ENCODE peak calls at places on chromosomes 4 and X, in nine cellular contexts. S is GM23338, J is HCT116, X is SK-N-SH, W is sigmoid colon, A is K562, G is upper lobe of left lung, O is prostate gland, P is breast epithelium. D is an unnamed sample.
A peak's percentile ranks its signal among the peaks of the same experiment; 100 is the strongest.

GRCh38 chr4:15231265-15232091 is 196.4 kb upstream of the C1QTNF7 start:
- DNase-seq in S (peak; percentile 92), J (peak; percentile 64), X (peak; percentile 77), W (peak; percentile 91), A (peak; percentile 53), G (peak; percentile 74), O (peak; percentile 77), P (peak; percentile 60), D (peak; percentile 80)

GRCh38 chrX:68832516-68833447 is 4.0 kb downstream of the EFNB1 start:
- DNase-seq in S (peak; percentile 25), J (no peak), X (no peak), W (peak; percentile 58), A (no peak), G (peak; percentile 15), O (no peak), P (no peak), D (no peak)

GRCh38 chr4:44558206-44558605 is 93.2 kb downstream of the YIPF7 start:
- DNase-seq in S (no peak), J (no peak), X (no peak), W (no peak), A (no peak), G (no peak), O (no peak), P (no peak), D (no peak)

GRCh38 chr4:26061248-26061986 is 147.4 kb downstream of the SMIM20 start:
- DNase-seq in S (peak; percentile 85), J (peak; percentile 63), X (peak; percentile 55), W (no peak), A (peak; percentile 52), G (peak; percentile 56), O (no peak), P (no peak), D (no peak)

GRCh38 chrX:103393487-103393886 is 17.1 kb downstream of the BEX3 start:
- DNase-seq in S (no peak), J (no peak), X (no peak), W (no peak), A (no peak), G (no peak), O (no peak), P (no peak), D (no peak)

GRCh38 chr4:26034849-26035248 is 120.8 kb downstream of the SMIM20 start:
- DNase-seq in S (no peak), J (no peak), X (no peak), W (no peak), A (no peak), G (no peak), O (no peak), P (no peak), D (no peak)

GRCh38 chrX:153642655-153643430 is 4.2 kb upstream of the DUSP9 start:
- DNase-seq in S (peak; percentile 18), J (no peak), X (peak; percentile 32), W (no peak), A (peak; percentile 5), G (no peak), O (no peak), P (no peak), D (no peak)

GRCh38 chr4:113474017-113474416 is 287.5 kb downstream of the CAMK2D start:
- DNase-seq in S (no peak), J (peak; percentile 72), X (no peak), W (no peak), A (no peak), G (no peak), O (no peak), P (no peak), D (no peak)

GRCh38 chr4:38237139-38237538 is 276.9 kb downstream of the PTTG2 start:
- DNase-seq in S (peak; percentile 3), J (no peak), X (no peak), W (no peak), A (no peak), G (no peak), O (no peak), P (no peak), D (no peak)

GRCh38 chrX:79138658-79139241 is 5.7 kb upstream of the GPR174 start:
- DNase-seq in S (no peak), J (no peak), X (no peak), W (no peak), A (no peak), G (no peak), O (no peak), P (no peak), D (peak; percentile 30)

GRCh38 chr4:37453361-37454262 is 209.1 kb downstream of the NWD2 start:
- DNase-seq in S (peak; percentile 81), J (no peak), X (peak; percentile 74), W (peak; percentile 65), A (peak; percentile 63), G (peak; percentile 82), O (peak; percentile 64), P (peak; percentile 56), D (peak; percentile 81)

DNA sequence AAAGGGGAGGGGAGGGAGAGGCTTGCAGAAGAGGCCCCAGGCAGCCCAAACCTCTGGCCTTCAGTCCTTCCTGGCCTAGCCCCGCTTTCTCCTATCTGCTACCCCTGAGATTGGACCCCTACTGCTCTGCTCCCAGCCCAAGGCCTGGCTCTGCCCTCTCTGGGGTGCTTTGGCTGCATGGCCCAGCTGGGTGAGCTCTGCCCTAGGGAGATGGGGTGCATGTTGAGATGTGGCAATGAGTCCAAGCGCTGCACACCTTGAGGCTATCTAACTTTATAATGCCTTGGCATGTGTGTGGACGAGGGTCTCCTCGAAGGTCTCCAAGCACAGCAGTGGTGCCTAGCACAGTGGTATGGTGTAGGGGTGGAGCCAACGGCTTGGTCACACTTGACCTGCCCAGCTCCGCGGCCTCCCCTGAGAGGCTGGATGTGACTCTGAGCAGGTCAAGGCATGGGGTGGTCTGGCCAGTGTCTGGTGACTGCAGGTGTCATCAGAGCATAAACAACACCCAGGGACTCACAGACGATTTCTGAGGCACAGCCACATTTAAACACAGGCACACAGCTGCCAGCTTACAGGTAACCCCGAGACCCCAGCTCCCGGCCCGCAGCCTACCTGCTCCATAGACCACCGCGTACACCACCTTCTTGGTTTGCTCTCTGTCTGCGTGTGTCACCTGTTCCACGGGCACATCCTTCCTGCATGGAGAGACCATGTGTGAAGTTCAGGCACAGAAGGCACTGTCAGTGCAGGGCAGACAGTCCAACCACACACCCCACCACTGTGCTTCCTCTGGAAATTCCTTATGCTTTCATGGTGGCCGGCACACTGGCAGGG is 36.3 kb downstream of the NAT8L start:
- DNase-seq in S (no peak), J (no peak), X (no peak), W (no peak), A (no peak), G (no peak), O (no peak), P (no peak), D (no peak)
- H3K4me1 ChIP-seq in S (no peaks in the 10 kb centered on the region), J (peaks cover 19% of the 10 kb centered on the region), X (no peaks in the 10 kb centered on the region), W (no peaks in the 10 kb centered on the region), A (no peaks in the 10 kb centered on the region), G (no peaks in the 10 kb centered on the region), O (no peaks in the 10 kb centered on the region), P (no peaks in the 10 kb centered on the region), D (no peaks in the 10 kb centered on the region)

GRCh38 chrX:3345281-3346081 is 971 bp downstream of the MXRA5 start:
- DNase-seq in S (peak; percentile 71), J (no peak), X (peak; percentile 16), W (peak; percentile 72), A (no peak), G (peak; percentile 24), O (peak; percentile 54), P (peak; percentile 66), D (no peak)
- H3K36me3 ChIP-seq in S (no peaks in the 10 kb centered on the region), J (no peaks in the 10 kb centered on the region), X (no peaks in the 10 kb centered on the region), W (no peaks in the 10 kb centered on the region), A (no peaks in the 10 kb centered on the region), G (no peaks in the 10 kb centered on the region), O (no peaks in the 10 kb centered on the region), P (no peaks in the 10 kb centered on the region), D (no peaks in the 10 kb centered on the region)

DNA sequence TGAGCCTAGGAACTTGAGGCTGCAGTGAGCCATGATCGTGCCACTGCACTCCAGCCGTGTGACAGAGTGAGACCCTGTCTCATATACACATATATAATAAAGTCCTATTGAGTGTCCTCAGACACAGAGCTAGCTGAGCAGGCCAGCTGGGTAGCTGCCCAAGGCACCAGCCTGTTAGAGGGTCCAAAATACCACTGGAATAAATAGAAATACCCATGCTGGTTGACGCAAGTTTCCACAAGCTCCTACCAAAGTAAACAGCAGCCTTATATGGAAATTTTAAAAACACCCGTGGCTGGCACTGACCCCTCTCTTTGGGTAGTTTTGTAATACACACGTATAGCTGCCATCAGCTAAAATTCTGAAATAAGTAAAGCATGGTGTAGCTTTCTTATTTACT is 348.6 kb downstream of the BCOR start:
- DNase-seq in S (no peak), J (no peak), X (no peak), W (no peak), A (no peak), G (no peak), O (peak; percentile 47), P (no peak), D (no peak)
- TF ChIP-seq POLR2AphosphoS5 in S (no peak), J (no peak), X (no peak), W (no peak), A (no peak), G (no peak), O (peak; percentile 52), P (no peak), D (no peak)

GRCh38 chr4:159177265-159178146 is 74.6 kb downstream of the RAPGEF2 start:
- DNase-seq in S (no peak), J (no peak), X (no peak), W (no peak), A (no peak), G (no peak), O (no peak), P (no peak), D (no peak)
- H3K4me1 ChIP-seq in S (peaks cover 58% of the 10 kb centered on the region), J (peaks cover 11% of the 10 kb centered on the region), X (peaks cover 6% of the 10 kb centered on the region), W (no peaks in the 10 kb centered on the region), A (peaks cover 17% of the 10 kb centered on the region), G (peaks cover 53% of the 10 kb centered on the region), O (no peaks in the 10 kb centered on the region), P (no peaks in the 10 kb centered on the region), D (peaks cover 24% of the 10 kb centered on the region)

DNA sequence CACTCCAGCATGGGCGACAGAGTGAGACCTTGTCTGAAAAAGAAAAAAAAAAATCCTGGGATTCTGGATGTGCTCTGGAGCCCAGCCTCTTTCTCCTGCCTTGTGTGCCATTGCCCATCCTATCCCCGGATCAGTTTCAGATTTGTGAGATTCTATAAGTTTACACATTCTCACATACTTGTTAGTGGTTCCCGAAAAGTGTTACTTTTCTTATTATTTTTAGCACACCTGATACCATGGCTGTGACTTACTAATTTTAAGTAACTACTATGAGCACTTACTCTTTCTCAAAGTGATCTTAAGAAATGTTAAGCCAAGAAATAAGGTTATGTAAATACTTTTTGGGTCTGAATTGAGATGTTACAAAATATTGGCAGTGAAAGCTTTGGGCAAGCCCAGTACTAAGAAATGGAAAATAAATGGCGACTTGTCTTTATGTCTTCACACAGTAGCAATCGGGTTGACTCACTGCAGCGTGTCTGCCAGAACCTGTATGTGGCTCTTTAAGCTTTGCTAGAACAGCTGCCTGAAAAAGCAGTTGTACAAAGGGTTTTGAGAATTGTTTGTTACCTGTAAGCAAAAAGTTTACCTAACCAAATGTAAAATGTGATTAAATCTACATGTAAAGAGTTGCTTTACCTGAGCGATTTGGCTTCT is 118.7 kb downstream of the KLHL8 start:
- DNase-seq in S (no peak), J (no peak), X (no peak), W (no peak), A (no peak), G (no peak), O (no peak), P (no peak), D (no peak)
- H3K36me3 ChIP-seq in S (peaks cover 6% of the 10 kb centered on the region), J (no peaks in the 10 kb centered on the region), X (no peaks in the 10 kb centered on the region), W (peaks cover 8% of the 10 kb centered on the region), A (peaks cover 33% of the 10 kb centered on the region), G (no peaks in the 10 kb centered on the region), O (no peaks in the 10 kb centered on the region), P (no peaks in the 10 kb centered on the region), D (no peaks in the 10 kb centered on the region)

D was measured in transverse colon.